ENCODE peak calls at places on chromosomes 16 and 17, in five cellular contexts. N is endothelial cell, J is IMR-90, O is bronchial epithelial cell, G is mucosa of descending colon. H is an unnamed sample.

GRCh38 chr16:89067677-89068076 is 26.0 kb upstream of the ACSF3 start:
- DNase-seq in N (no peak), J (no peak), O (peak; percentile 25), G (peak; percentile 57), H (peak; percentile 4)

GRCh38 chr17:9291912-9292562 is 270.7 kb downstream of the NTN1 start:
- DNase-seq in N (peak; percentile 45), J (peak; percentile 25), O (peak; percentile 22), G (peak; percentile 56), H (peak; percentile 39)

GRCh38 chr17:55577011-55577586 is 65.8 kb upstream of the SMIM36 start:
- DNase-seq in N (no peak), J (peak; percentile 84), O (no peak), G (no peak), H (peak; percentile 71)

GRCh38 chr16:83113811-83114210 is 487.0 kb downstream of the CDH13 start:
- DNase-seq in N (no peak), J (peak; percentile 68), O (no peak), G (no peak), H (no peak)

GRCh38 chr17:31508310-31509094 is 117.0 kb downstream of the RAB11FIP4 start:
- DNase-seq in N (no peak), J (peak; percentile 8), O (no peak), G (peak; percentile 32), H (no peak)

GRCh38 chr16:58495861-58496331 is 4.0 kb upstream of the NDRG4 start:
- DNase-seq in N (no peak), J (no peak), O (no peak), G (no peak), H (no peak)

GRCh38 chr17:62140836-62141235 is 75.8 kb upstream of the MED13 start:
- DNase-seq in N (no peak), J (peak; percentile 52), O (no peak), G (peak; percentile 71), H (no peak)

GRCh38 chr16:68319185-68319908 is 8.5 kb downstream of the PRMT7 start:
- DNase-seq in N (no peak), J (peak; percentile 7), O (no peak), G (no peak), H (no peak)

GRCh38 chr17:1928976-1929375 is 96.2 kb downstream of the RTN4RL1 start:
- DNase-seq in N (no peak), J (no peak), O (no peak), G (no peak), H (no peak)

GRCh38 chr17:80704381-80704819 is 159.8 kb downstream of the RPTOR start:
- DNase-seq in N (no peak), J (peak; percentile 38), O (peak; percentile 11), G (no peak), H (no peak)

GRCh38 chr17:2707721-2708584 is 3.6 kb downstream of the CLUH start:
- DNase-seq in N (no peak), J (no peak), O (no peak), G (peak; percentile 60), H (no peak)

GRCh38 chr17:78651551-78651950 is 74.4 kb upstream of the DNAH17 start:
- DNase-seq in N (no peak), J (peak; percentile 6), O (no peak), G (no peak), H (no peak)

GRCh38 chr16:70804729-70805169 is 3.8 kb upstream of the VAC14 start:
- DNase-seq in N (no peak), J (no peak), O (no peak), G (no peak), H (no peak)

GRCh38 chr16:75202069-75202590 is 4.8 kb downstream of the CTRB2 start:
- DNase-seq in N (no peak), J (no peak), O (no peak), G (peak; percentile 21), H (no peak)

GRCh38 chr16:55647798-55648197 is 8.0 kb upstream of the SLC6A2 start:
- DNase-seq in N (no peak), J (no peak), O (no peak), G (no peak), H (no peak)

GRCh38 chr17:82334622-82335394 is 1.2 kb upstream of the SECTM1 start:
- DNase-seq in N (no peak), J (peak; percentile 22), O (peak; percentile 20), G (peak; percentile 68), H (peak; percentile 49)

GRCh38 chr17:65530985-65531507 is 30.4 kb downstream of the AXIN2 start:
- DNase-seq in N (no peak), J (peak; percentile 88), O (no peak), G (no peak), H (no peak)

GRCh38 chr16:9134306-9134705 is 42.9 kb downstream of the HAPSTR1 start:
- DNase-seq in N (no peak), J (no peak), O (no peak), G (no peak), H (no peak)

GRCh38 chr16:64370112-64370511 is 751.8 kb downstream of the CDH11 start:
- DNase-seq in N (no peak), J (no peak), O (no peak), G (no peak), H (no peak)

GRCh38 chr17:21017861-21018260 is 24.9 kb downstream of the USP22 start:
- DNase-seq in N (no peak), J (no peak), O (no peak), G (no peak), H (no peak)

GRCh38 chr16:63131503-63131902 is 1095.3 kb upstream of the CDH8 start:
- DNase-seq in N (no peak), J (no peak), O (no peak), G (no peak), H (no peak)

GRCh38 chr16:85573696-85574641 is 39.2 kb upstream of the GSE1 start:
- DNase-seq in N (no peak), J (peak; percentile 78), O (no peak), G (peak; percentile 60), H (no peak)

GRCh38 chr16:67246945-67247697 is at the start of gene FHOD1:
- DNase-seq in N (peak; percentile 99), J (peak; percentile 92), O (peak; percentile 87), G (peak; percentile 100), H (peak; percentile 91)

GRCh38 chr16:78461496-78461938 is 362.1 kb downstream of the WWOX start:
- DNase-seq in N (no peak), J (no peak), O (peak; percentile 14), G (no peak), H (peak; percentile 58)

GRCh38 chr17:12627177-12627629 is 38.5 kb upstream of the MYOCD start:
- DNase-seq in N (no peak), J (peak; percentile 100), O (peak; percentile 98), G (no peak), H (peak; percentile 12)

GRCh38 chr17:39573447-39574298 is 34.0 kb downstream of the NEUROD2 start:
- DNase-seq in N (peak; percentile 77), J (peak; percentile 58), O (peak; percentile 45), G (peak; percentile 79), H (peak; percentile 63)

GRCh38 chr17:81384929-81385319 is 10.3 kb upstream of the BAHCC1 start:
- DNase-seq in N (no peak), J (no peak), O (no peak), G (no peak), H (no peak)

GRCh38 chr17:53516643-53517042 is 306.1 kb upstream of the KIF2B start:
- DNase-seq in N (no peak), J (no peak), O (peak; percentile 8), G (no peak), H (peak; percentile 30)
- TF ChIP-seq CTCF in N (no peak), J (no peak), O (peak; percentile 4), G (no peak), H (peak; percentile 43)

GRCh38 chr16:4692460-4693295 is 684 bp upstream of the NUDT16L1 start:
- DNase-seq in N (no peak), J (no peak), O (no peak), G (peak; percentile 43), H (no peak)

GRCh38 chr16:4691666-4692412 is 1.5 kb upstream of the NUDT16L1 start:
- DNase-seq in N (no peak), J (no peak), O (no peak), G (peak; percentile 44), H (no peak)

GRCh38 chr16:4693956-4694663 is 748 bp downstream of the NUDT16L1 start:
- DNase-seq in N (peak; percentile 35), J (peak; percentile 38), O (no peak), G (peak; percentile 74), H (peak; percentile 21)

GRCh38 chr16:4694664-4695451 is 1.5 kb downstream of the NUDT16L1 start:
- DNase-seq in N (no peak), J (no peak), O (no peak), G (peak; percentile 43), H (no peak)

GRCh38 chr16:4693296-4693955 is at the start of gene NUDT16L1:
- DNase-seq in N (peak; percentile 99), J (peak; percentile 89), O (peak; percentile 83), G (peak; percentile 99), H (peak; percentile 92)
- TF ChIP-seq CTCF in N (no peak), J (peak; percentile 45), O (no peak), G (peak; percentile 61), H (no peak)

DNA sequence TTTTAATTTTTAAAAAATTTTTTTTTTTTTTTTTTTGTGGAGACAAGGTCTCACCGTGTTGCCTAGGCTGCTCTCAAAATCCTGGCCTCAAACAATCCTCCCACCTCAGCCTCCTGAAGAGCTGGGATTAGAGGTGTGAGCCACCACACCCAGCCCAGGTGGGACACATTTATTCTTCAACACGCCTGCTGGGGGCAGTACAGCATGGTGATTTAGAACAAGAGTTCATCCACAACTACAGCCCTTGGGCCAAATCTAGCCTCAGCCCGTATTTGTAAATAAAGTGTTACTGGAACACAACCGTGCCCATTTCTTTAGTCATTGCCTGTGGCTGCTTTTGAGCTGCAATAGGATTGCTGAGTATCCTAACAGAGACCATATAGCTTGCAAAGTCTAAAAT is 92.8 kb downstream of the KATNIP start:
- DNase-seq in N (no peak), J (peak; percentile 21), O (no peak), G (no peak), H (peak; percentile 30)
- TF ChIP-seq CTCF in N (peak; percentile 26), J (peak; percentile 32), O (peak; percentile 27), G (no peak), H (peak; percentile 47)

GRCh38 chr17:76368545-76368944 is 14.8 kb upstream of the PRPSAP1 start:
- DNase-seq in N (no peak), J (peak; percentile 65), O (no peak), G (no peak), H (no peak)

GRCh38 chr17:76367647-76368046 is 13.9 kb upstream of the PRPSAP1 start:
- DNase-seq in N (no peak), J (no peak), O (no peak), G (no peak), H (no peak)

GRCh38 chr17:76363107-76363801 is 9.5 kb upstream of the PRPSAP1 start:
- DNase-seq in N (no peak), J (no peak), O (no peak), G (no peak), H (no peak)

GRCh38 chr17:76366247-76366646 is 12.5 kb upstream of the PRPSAP1 start:
- DNase-seq in N (no peak), J (no peak), O (no peak), G (no peak), H (no peak)

DNA sequence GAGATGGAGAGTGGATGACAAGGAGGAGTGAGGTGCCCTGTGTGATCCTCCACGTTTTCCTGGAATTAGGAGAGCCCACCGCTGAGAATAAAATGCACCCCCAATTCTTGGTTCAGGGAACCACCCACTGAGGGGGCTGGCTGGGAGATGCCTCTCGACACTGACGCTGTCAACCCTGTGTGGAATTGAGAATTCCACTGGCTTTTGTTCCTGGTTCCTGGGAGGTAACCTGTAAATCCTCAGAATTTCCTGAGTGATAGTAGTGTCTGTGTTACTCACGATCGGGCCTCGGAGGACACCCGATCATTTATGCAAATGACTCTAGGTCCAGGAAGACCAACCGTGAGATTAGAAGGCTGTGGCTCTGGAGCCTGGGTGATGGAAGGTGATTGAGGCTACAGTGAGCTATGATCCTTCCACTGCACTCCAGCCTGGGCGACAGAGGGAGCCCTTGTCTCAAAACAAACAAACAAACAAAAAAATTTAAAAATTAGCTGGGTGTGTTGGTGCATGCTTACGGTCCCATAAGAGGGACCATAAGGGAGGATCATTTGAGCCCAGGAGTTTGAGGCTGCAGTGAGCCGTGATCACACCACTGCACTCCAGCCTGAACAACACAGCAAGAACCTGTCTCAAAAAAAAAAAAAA is 11.7 kb upstream of the PRPSAP1 start:
- DNase-seq in N (no peak), J (no peak), O (no peak), G (no peak), H (peak; percentile 59)
- TF ChIP-seq CTCF in N (no peak), J (no peak), O (peak; percentile 53), G (no peak), H (peak; percentile 84)

H was measured in PC-3.